ENCODE peak calls at places on chromosomes 13 and 19, in seven cellular contexts. X is DMS153; C is GM12891; E is stimulated activated CD4-positive, alpha-beta T cell treated with anti-CD3 and anti-CD28 coated beads, Interleukin-12 subunit alpha, Interleukin-12 subunit beta, amount 100 ng/mL, for 48 hours; D is cardiac fibroblast; A is activated CD8-positive, alpha-beta memory T cell treated with anti-CD3 and anti-CD28 coated beads for 1 hour; N is renal cortical epithelial cell. B is an unnamed sample.

GRCh38 chr19:28710278-28710677 is 502.7 kb downstream of the UQCRFS1 start:
- DNase-seq in X (peak; percentile 39), C (no peak), E (no peak), D (peak; percentile 77), A (no peak), N (peak; percentile 81), B (peak; percentile 45)

GRCh38 chr13:36850790-36851438 is 31.9 kb downstream of the RFXAP start:
- DNase-seq in X (no peak), C (no peak), E (no peak), D (no peak), A (no peak), N (no peak), B (no peak)

GRCh38 chr13:75870397-75870801 is 234.3 kb downstream of the LMO7 start:
- DNase-seq in X (no peak), C (no peak), E (no peak), D (peak; percentile 38), A (no peak), N (no peak), B (no peak)

GRCh38 chr19:11699931-11700794 is 38.6 kb downstream of the ZNF823 start:
- DNase-seq in X (no peak), C (no peak), E (no peak), D (peak; percentile 57), A (no peak), N (peak; percentile 33), B (peak; percentile 19)

GRCh38 chr13:37495046-37495445 is 103.5 kb downstream of the POSTN start:
- DNase-seq in X (peak; percentile 81), C (no peak), E (no peak), D (peak; percentile 38), A (no peak), N (peak; percentile 71), B (no peak)

GRCh38 chr13:71517004-71517403 is 350.0 kb downstream of the DACH1 start:
- DNase-seq in X (no peak), C (no peak), E (no peak), D (no peak), A (no peak), N (peak; percentile 11), B (no peak)

GRCh38 chr13:71799320-71799719 is 67.7 kb downstream of the DACH1 start:
- DNase-seq in X (no peak), C (no peak), E (no peak), D (no peak), A (no peak), N (no peak), B (no peak)

GRCh38 chr19:7869910-7870511 is 4.2 kb downstream of the PRR36 start:
- DNase-seq in X (peak; percentile 18), C (no peak), E (peak; percentile 40), D (peak; percentile 31), A (peak; percentile 29), N (no peak), B (no peak)

GRCh38 chr13:109428146-109428545 is 358.2 kb downstream of the IRS2 start:
- DNase-seq in X (no peak), C (no peak), E (no peak), D (no peak), A (no peak), N (no peak), B (no peak)

GRCh38 chr13:95624020-95624419 is 20.5 kb downstream of the DZIP1 start:
- DNase-seq in X (no peak), C (no peak), E (no peak), D (peak; percentile 78), A (no peak), N (peak; percentile 66), B (no peak)

GRCh38 chr13:45105895-45106294 is 14.4 kb upstream of the GTF2F2 start:
- DNase-seq in X (no peak), C (no peak), E (no peak), D (no peak), A (no peak), N (peak; percentile 10), B (no peak)

GRCh38 chr13:30731658-30732390 is 3.5 kb upstream of the ALOX5AP start:
- DNase-seq in X (no peak), C (no peak), E (no peak), D (no peak), A (no peak), N (no peak), B (no peak)

GRCh38 chr19:34269968-34270621 is 15.7 kb downstream of the GARRE1 start:
- DNase-seq in X (no peak), C (peak; percentile 35), E (peak; percentile 27), D (peak; percentile 81), A (peak; percentile 41), N (peak; percentile 89), B (peak; percentile 49)

GRCh38 chr13:104571161-104571889 is 1505.1 kb upstream of the SLC10A2 start:
- DNase-seq in X (peak; percentile 74), C (no peak), E (no peak), D (peak; percentile 85), A (no peak), N (peak; percentile 96), B (no peak)

GRCh38 chr19:13181747-13182388 is 31.7 kb downstream of the IER2 start:
- DNase-seq in X (no peak), C (no peak), E (no peak), D (peak; percentile 77), A (no peak), N (no peak), B (peak; percentile 37)

GRCh38 chr13:109773276-109773675 is 13.1 kb downstream of the IRS2 start:
- DNase-seq in X (no peak), C (no peak), E (no peak), D (no peak), A (no peak), N (no peak), B (no peak)

GRCh38 chr19:23822735-23823134 is 64.0 kb upstream of the ZNF681 start:
- DNase-seq in X (no peak), C (no peak), E (no peak), D (no peak), A (no peak), N (peak; percentile 4), B (no peak)

GRCh38 chr19:3608750-3609322 is 2.2 kb upstream of the TBXA2R start:
- DNase-seq in X (no peak), C (no peak), E (no peak), D (peak; percentile 38), A (no peak), N (no peak), B (no peak)

GRCh38 chr13:43132228-43132627 is 108.8 kb downstream of the DNAJC15 start:
- DNase-seq in X (peak; percentile 53), C (no peak), E (no peak), D (peak; percentile 51), A (no peak), N (peak; percentile 73), B (no peak)

GRCh38 chr13:75494491-75494890 is 12.5 kb upstream of the TBC1D4 start:
- DNase-seq in X (no peak), C (no peak), E (no peak), D (peak; percentile 19), A (no peak), N (no peak), B (no peak)

GRCh38 chr13:67377919-67378318 is 147.8 kb upstream of the PCDH9 start:
- DNase-seq in X (no peak), C (no peak), E (no peak), D (no peak), A (no peak), N (no peak), B (no peak)

GRCh38 chr19:48113190-48113917 is 2.7 kb upstream of the PLA2G4C start:
- DNase-seq in X (no peak), C (no peak), E (no peak), D (peak; percentile 18), A (no peak), N (no peak), B (no peak)

GRCh38 chr13:21542563-21542962 is 61.4 kb downstream of the MICU2 start:
- DNase-seq in X (no peak), C (no peak), E (no peak), D (no peak), A (no peak), N (no peak), B (no peak)

GRCh38 chr19:48746738-48747575 is at the start of gene IZUMO1:
- DNase-seq in X (peak; percentile 80), C (no peak), E (peak; percentile 42), D (peak; percentile 93), A (no peak), N (peak; percentile 87), B (no peak)

GRCh38 chr19:35722461-35722860 is 4.7 kb downstream of the KMT2B start:
- DNase-seq in X (no peak), C (no peak), E (no peak), D (no peak), A (no peak), N (no peak), B (no peak)

GRCh38 chr19:9848060-9848459 is 12.9 kb downstream of the PIN1 start:
- DNase-seq in X (no peak), C (no peak), E (no peak), D (no peak), A (peak; percentile 28), N (no peak), B (no peak)

GRCh38 chr19:8083141-8083540 is 30.6 kb downstream of the CCL25 start:
- DNase-seq in X (peak; percentile 1), C (no peak), E (no peak), D (no peak), A (no peak), N (no peak), B (no peak)

GRCh38 chr13:34019870-34020269 is 201.9 kb downstream of the RFC3 start:
- DNase-seq in X (no peak), C (no peak), E (no peak), D (no peak), A (no peak), N (peak; percentile 84), B (no peak)

GRCh38 chr19:51564791-51565190 is 6.3 kb upstream of the ZNF175 start:
- DNase-seq in X (no peak), C (no peak), E (no peak), D (no peak), A (no peak), N (no peak), B (no peak)

GRCh38 chr13:43263047-43263446 is 239.7 kb downstream of the DNAJC15 start:
- DNase-seq in X (no peak), C (no peak), E (no peak), D (no peak), A (no peak), N (no peak), B (no peak)

GRCh38 chr13:28470286-28470685 is 24.6 kb downstream of the FLT1 start:
- DNase-seq in X (no peak), C (no peak), E (no peak), D (peak; percentile 81), A (no peak), N (no peak), B (no peak)

GRCh38 chr19:3466630-3467029 is 13.7 kb downstream of the SMIM24 start:
- DNase-seq in X (no peak), C (no peak), E (no peak), D (no peak), A (no peak), N (no peak), B (no peak)

GRCh38 chr13:30908416-30908980 is 2.4 kb downstream of the MEDAG start:
- DNase-seq in X (no peak), C (no peak), E (no peak), D (peak; percentile 93), A (no peak), N (no peak), B (no peak)

GRCh38 chr13:113122571-113123225 is at the start of gene F10:
- DNase-seq in X (no peak), C (no peak), E (no peak), D (peak; percentile 78), A (no peak), N (no peak), B (no peak)

GRCh38 chr13:67061750-67062149 is 168.4 kb downstream of the PCDH9 start:
- DNase-seq in X (no peak), C (no peak), E (no peak), D (peak; percentile 50), A (no peak), N (no peak), B (no peak)

GRCh38 chr13:47211106-47211505 is 314.3 kb upstream of the HTR2A start:
- DNase-seq in X (no peak), C (no peak), E (no peak), D (peak; percentile 16), A (no peak), N (peak; percentile 52), B (no peak)

GRCh38 chr19:907183-907853 is 5.7 kb downstream of the R3HDM4 start:
- DNase-seq in X (no peak), C (no peak), E (no peak), D (no peak), A (no peak), N (no peak), B (no peak)

GRCh38 chr19:2512523-2513431 is 36.9 kb downstream of the GADD45B start:
- DNase-seq in X (no peak), C (no peak), E (no peak), D (no peak), A (no peak), N (no peak), B (peak; percentile 56)